ENCODE peak calls at places on chromosomes 4 and X, in seven cellular contexts. F is thyroid gland, E is psoas muscle, N is K562, Y is epithelial cell of esophagus, K is epithelial cell of proximal tubule, M is AG04450. A is an unnamed sample.

GRCh38 chr4:1684756-1685603 is 867 bp upstream of the FAM53A start:
- DNase-seq in N (no peak), E (no peak), F (no peak), M (no peak), K (no peak), Y (no peak), A (no peak)

GRCh38 chr4:157312702-157313101 is 92.2 kb downstream of the GRIA2 start:
- DNase-seq in M (no peak), F (no peak), N (no peak), Y (no peak), K (no peak), E (no peak), A (no peak)

GRCh38 chrX:52217494-52218160 is 32.9 kb downstream of the MAGED4 start:
- DNase-seq in M (no peak), K (no peak), Y (no peak), E (no peak), N (no peak), F (no peak), A (no peak)

GRCh38 chrX:116395752-116396151 is 40.7 kb upstream of the SLC6A14 start:
- DNase-seq in F (no peak), M (no peak), N (no peak), E (no peak), K (no peak), Y (no peak), A (no peak)

GRCh38 chr4:61201562-61202099 is 1.5 kb downstream of the ADGRL3 start:
- DNase-seq in N (no peak), Y (peak), F (no peak), E (no peak), K (no peak), M (no peak), A (no peak)

GRCh38 chrX:149521438-149521837 is 16.3 kb upstream of the IDS start:
- DNase-seq in N (no peak), K (no peak), E (no peak), F (no peak), Y (no peak), M (no peak), A (no peak)

GRCh38 chr4:140884431-140885058 is 128.4 kb upstream of the TBC1D9 start:
- DNase-seq in E (no peak), M (peak), Y (peak), K (no peak), N (peak), F (peak), A (peak)

GRCh38 chr4:4866833-4867744 is 7.6 kb downstream of the MSX1 start:
- DNase-seq in N (no peak), K (no peak), Y (no peak), E (peak), F (peak), M (no peak), A (no peak)

GRCh38 chr4:156391297-156391653 is 437.6 kb upstream of the CTSO start:
- DNase-seq in F (no peak), Y (no peak), K (no peak), N (no peak), M (no peak), E (no peak), A (no peak)

DNA sequence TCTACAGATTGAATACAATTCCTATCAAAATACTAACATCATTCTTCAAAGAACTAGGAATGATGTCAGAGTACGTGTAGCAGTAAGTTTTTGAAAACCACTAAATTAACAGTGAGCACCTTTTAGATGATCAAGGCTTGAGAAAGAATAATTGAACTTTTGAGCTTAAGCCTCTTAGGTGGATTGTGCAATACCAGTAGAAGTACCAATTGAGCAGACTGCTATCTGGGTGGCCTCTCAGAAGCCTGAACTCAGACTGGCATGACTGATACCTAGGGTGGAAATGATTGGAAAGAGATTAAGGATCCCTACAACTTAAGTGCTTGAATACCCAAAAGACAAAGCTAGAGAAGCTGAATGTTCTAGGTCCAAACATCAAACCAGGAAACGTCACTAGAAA is 200.3 kb upstream of the GALNTL6 start:
- DNase-seq in M (no peak), K (no peak), E (no peak), Y (no peak), N (no peak), F (no peak), A (no peak)
- H3K4me3 ChIP-seq in M (no peak), K (no peak), E (no peak), Y (no peak), N (no peak), F (no peak), A (no peak)

DNA sequence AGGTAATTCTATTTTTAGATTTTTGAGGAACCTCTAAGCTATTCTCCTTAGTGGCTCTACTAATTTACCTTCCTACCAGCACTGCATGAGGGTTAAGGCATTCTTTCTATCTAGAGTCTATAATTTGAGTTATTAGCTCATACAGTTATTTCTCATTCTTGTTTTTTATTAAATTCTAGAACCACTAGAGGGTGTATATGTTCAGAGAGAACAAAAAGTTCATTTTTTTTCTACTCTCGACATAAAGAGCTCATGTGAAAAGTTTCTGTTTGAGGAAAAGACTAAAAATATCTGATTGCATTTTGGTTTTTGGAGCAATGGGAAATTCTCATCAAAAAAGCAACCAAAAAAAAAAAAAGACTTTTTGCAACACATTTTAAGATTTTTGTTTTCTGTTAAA is 57.0 kb upstream of the LRAT start:
- DNase-seq in Y (peak), E (no peak), M (no peak), K (no peak), N (no peak), F (no peak), A (no peak)
- TF ChIP-seq CTCF in Y (peak), E (no peak), M (peak), K (no peak), N (no peak), F (no peak), A (no peak)

DNA sequence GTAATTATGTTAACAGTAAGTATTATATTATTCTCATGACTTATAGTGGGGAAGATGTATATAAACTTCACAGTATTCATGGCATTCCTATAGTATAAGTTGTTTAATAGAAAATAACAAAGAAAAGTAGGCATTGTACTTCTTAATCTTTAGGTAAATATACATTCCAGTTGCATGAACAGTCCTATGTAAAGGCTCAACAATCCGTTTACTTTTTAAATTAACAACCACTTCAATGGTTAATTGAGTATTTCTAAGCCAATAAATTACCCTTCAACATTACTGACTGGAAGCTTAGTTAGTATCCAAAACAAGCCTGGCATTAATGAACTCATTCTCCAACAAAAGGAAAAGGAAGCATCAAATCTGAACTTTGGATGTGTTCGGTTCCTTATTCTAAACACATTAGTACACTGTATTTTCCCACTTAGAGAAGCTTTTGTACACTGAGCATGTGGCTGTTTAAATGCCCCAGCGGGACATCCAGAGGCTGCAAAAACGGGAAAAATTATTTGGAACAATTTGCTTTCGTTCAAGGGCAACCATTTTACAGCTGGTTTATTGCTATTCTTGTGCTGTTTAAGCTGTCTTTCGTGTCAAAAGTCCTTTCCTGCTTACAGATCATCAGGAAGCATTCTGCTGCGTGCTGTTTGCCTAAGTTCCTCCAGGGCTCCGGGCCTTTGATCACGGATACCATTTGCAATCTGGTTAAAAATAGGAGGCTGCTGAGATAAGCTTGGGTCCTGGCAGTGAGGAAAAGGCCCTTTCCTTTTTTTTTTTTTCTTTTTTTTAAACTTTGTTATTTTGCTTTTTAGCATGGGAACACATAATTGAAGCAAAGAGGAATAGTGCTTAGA is 460.3 kb downstream of the SPRY1 start:
- DNase-seq in M (no peak), Y (peak), F (peak), N (no peak), E (peak), K (no peak), A (no peak)
- H3K4me3 ChIP-seq in M (no peak), Y (no peak), F (no peak), N (no peak), E (peak), K (no peak), A (no peak)

DNA sequence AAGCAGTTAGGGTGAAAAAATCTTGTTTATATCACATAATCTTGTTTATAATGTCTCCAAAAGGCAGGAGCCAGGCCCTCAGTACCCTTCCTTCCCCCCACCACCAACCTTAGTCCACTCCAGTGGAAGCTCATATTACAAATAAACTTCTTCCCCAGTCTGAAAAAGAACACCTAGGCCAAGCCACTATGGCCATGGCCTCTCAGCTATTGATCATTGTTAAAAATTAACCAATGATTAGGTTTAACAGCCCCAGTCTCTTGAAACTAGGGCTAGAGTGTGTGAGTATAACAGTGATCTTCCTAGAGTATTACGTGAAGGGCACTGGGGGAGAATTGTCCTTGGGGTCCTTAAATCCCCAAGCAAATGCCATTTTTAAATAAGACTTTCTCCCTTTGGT is 411.9 kb upstream of the EDA2R start:
- DNase-seq in F (no peak), N (no peak), Y (no peak), M (no peak), E (no peak), K (no peak), A (no peak)
- TF ChIP-seq CTCF in F (no peak), N (no peak), Y (no peak), M (no peak), E (no peak), K (no peak), A (no peak)

GRCh38 chr4:41632481-41633073 is 94.6 kb downstream of the LIMCH1 start:
- DNase-seq in F (no peak), Y (no peak), M (no peak), K (no peak), E (peak), N (no peak), A (no peak)
- H3K4me3 ChIP-seq in F (no peak), Y (no peak), M (no peak), K (no peak), E (no peak), N (no peak), A (no peak)

DNA sequence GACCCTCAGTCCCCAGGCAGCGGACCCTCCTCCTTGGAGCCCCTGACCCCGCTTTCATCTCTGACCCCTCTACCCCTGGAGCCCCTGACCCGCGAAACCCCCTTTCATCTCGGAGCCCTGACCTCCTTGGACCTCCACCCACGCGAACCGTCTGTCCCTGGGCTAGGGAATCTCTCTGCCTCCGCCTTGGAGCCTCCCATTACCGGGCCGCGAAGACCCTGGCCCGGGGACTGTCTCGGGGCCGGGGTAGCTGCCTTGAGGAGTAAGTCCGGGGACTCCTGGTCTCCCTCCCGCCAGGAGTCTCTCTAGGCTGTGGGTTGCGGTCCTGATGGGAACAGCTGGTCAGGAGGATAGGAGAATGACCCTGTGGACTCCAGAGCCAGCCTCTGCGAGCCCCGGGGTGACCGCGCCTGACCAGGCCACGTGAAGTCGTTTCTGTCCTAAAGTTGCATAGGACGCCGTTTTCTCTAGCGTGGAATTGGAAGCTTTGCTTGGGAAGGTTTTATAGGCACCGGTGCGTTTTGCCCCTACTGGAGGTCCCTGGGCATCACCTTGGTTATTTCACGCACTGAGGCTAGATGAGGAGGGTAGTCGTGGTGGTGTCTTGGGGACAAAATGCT is 824 bp downstream of the TBC1D14 start:
- DNase-seq in N (peak), F (no peak), K (no peak), M (no peak), E (no peak), Y (no peak), A (no peak)
- TF ChIP-seq CTCF in N (no peak), F (no peak), K (peak), M (peak), E (no peak), Y (peak), A (peak)

GRCh38 chrX:30573125-30573524 is 4.4 kb downstream of the TASL start:
- DNase-seq in M (no peak), N (no peak), F (no peak), E (no peak), K (no peak), Y (no peak), A (no peak)
- H3K4me3 ChIP-seq in M (no peak), N (no peak), F (no peak), E (no peak), K (no peak), Y (no peak), A (no peak)

GRCh38 chr4:107472265-107472948 is 247.6 kb downstream of the PAPSS1 start:
- DNase-seq in M (no peak), F (no peak), Y (peak), E (no peak), N (no peak), K (no peak), A (no peak)
- TF ChIP-seq CTCF in M (no peak), F (no peak), Y (no peak), E (no peak), N (no peak), K (no peak), A (no peak)

DNA sequence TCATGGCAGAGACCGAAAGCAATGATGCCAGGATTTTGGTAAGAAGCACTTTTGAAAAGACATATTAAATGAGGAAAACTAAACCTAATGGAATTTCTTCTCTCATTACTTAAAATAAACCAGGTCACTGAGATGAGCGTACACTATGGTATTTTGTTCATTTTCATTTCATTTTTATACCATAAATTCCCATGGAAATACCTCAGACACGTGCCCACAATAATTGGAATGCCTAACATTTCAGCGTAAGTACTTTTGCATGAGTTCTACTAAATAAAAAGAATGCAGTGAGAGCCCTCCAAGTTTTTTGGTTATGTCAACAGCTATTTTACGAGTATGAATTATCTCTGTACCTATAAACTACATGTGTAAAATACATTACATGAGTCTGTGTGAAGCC is 3.2 kb downstream of the CAMK2D start:
- DNase-seq in N (no peak), F (no peak), M (no peak), K (no peak), Y (no peak), E (no peak), A (peak)
- H3K4me3 ChIP-seq in N (no peak), F (no peak), M (peak), K (no peak), Y (no peak), E (peak), A (peak)

DNA sequence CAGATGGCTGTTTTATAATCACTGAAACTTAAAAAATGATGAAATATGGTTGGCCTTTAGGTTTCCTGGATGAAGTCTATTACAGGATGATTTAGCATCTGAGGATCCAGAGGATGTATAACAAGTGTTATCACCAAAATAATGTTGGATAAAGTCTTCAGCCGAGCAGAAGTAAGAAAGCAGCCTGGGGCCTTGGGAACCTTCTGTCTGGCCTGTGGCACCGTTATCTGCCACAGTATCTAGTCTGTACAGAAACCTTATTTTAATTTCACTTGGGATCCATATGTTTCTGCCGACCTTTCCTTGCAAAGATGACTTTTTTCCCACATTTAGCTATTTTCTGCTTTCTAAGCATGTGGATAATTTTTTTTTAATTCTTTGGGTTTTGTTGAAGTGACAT is 20.5 kb upstream of the ANTXR2 start:
- DNase-seq in Y (no peak), N (no peak), M (no peak), E (no peak), F (no peak), K (no peak), A (no peak)
- TF ChIP-seq CTCF in Y (no peak), N (no peak), M (no peak), E (no peak), F (no peak), K (no peak), A (no peak)

A was measured in astrocyte of the cerebellum.